ENCODE peak calls at places on chromosomes 1 and 21, in eight cellular contexts. D is GM19239; M is stimulated activated CD4-positive, alpha-beta T cell treated with anti-CD3 and anti-CD28 coated beads, Interleukin-1b, Interleukin-23, amount 100 ng/mL, for 4 hours; Q is pancreas; V is mesenchymal stem cell; U is GM12891; G is glutamatergic neuron; K is CD4-positive, alpha-beta memory T cell. W is an unnamed sample.

GRCh38 chr1:225482489-225482950 is 54.7 kb upstream of the LBR start:
- DNase-seq in D (no peak), M (no peak), Q (peak; percentile 7), V (no peak), U (no peak), G (no peak), K (no peak), W (no peak)

GRCh38 chr1:89725016-89725380 is 92.1 kb downstream of the LRRC8C start:
- DNase-seq in D (no peak), M (no peak), Q (no peak), V (peak; percentile 83), U (no peak), G (no peak), K (no peak), W (no peak)

GRCh38 chr1:40976952-40977690 is 2.4 kb upstream of the CTPS1 start:
- DNase-seq in D (no peak), M (no peak), Q (no peak), V (peak; percentile 98), U (no peak), G (no peak), K (no peak), W (no peak)

GRCh38 chr1:58926177-58926576 is 142.3 kb upstream of the JUN start:
- DNase-seq in D (no peak), M (no peak), Q (no peak), V (no peak), U (no peak), G (no peak), K (no peak), W (no peak)

GRCh38 chr1:87428883-87429282 is 100.2 kb downstream of the LMO4 start:
- DNase-seq in D (no peak), M (no peak), Q (no peak), V (no peak), U (no peak), G (no peak), K (no peak), W (no peak)

GRCh38 chr1:94043738-94044289 is 77.1 kb downstream of the ABCA4 start:
- DNase-seq in D (no peak), M (no peak), Q (no peak), V (no peak), U (no peak), G (no peak), K (no peak), W (no peak)

GRCh38 chr21:37681711-37682110 is 234.5 kb downstream of the KCNJ6 start:
- DNase-seq in D (no peak), M (no peak), Q (no peak), V (no peak), U (no peak), G (no peak), K (no peak), W (no peak)

GRCh38 chr1:54234284-54234683 is 34.3 kb downstream of the MRPL37 start:
- DNase-seq in D (no peak), M (no peak), Q (no peak), V (no peak), U (no peak), G (no peak), K (no peak), W (no peak)

GRCh38 chr1:17098440-17099317 is 20.6 kb downstream of the PADI2 start:
- DNase-seq in D (no peak), M (no peak), Q (peak; percentile 13), V (no peak), U (no peak), G (no peak), K (no peak), W (no peak)

GRCh38 chr1:209427811-209428210 is 155.7 kb upstream of the CAMK1G start:
- DNase-seq in D (no peak), M (no peak), Q (no peak), V (no peak), U (no peak), G (no peak), K (no peak), W (no peak)

GRCh38 chr21:17438642-17439041 is 74.2 kb upstream of the CXADR start:
- DNase-seq in D (no peak), M (no peak), Q (no peak), V (no peak), U (no peak), G (peak; percentile 41), K (no peak), W (no peak)

GRCh38 chr1:111126354-111126753 is 13.5 kb downstream of the DRAM2 start:
- DNase-seq in D (no peak), M (no peak), Q (no peak), V (no peak), U (no peak), G (no peak), K (no peak), W (no peak)

GRCh38 chr1:165445388-165445787 is 462 bp upstream of the RXRG start:
- DNase-seq in D (no peak), M (no peak), Q (no peak), V (no peak), U (no peak), G (no peak), K (no peak), W (no peak)

GRCh38 chr1:241736387-241736786 is 84.3 kb downstream of the WDR64 start:
- DNase-seq in D (no peak), M (no peak), Q (no peak), V (no peak), U (no peak), G (no peak), K (no peak), W (no peak)